ENCODE peak calls at places on chromosome 17, in eight cellular contexts. W is lung; X is CD4-positive, alpha-beta T cell; M is heart right ventricle; U is fibroblast of lung; G is body of pancreas; B is PC-9; R is stomach. A is an unnamed sample. For H3K9me3 and H3K27me3, the result is how much of the 10 kb centered on the place peaks cover.

GRCh38 chr17:59627269-59627668 is 7.6 kb downstream of the CLTC start:
- DNase-seq in M (no peak), B (no peak), R (no peak), X (no peak), G (no peak), U (peak), W (no peak), A (no peak)

GRCh38 chr17:1546292-1546922 is 16.2 kb downstream of the PITPNA start:
- DNase-seq in R (no peak), U (no peak), X (no peak), B (no peak), W (no peak), M (no peak), G (no peak), A (no peak)

GRCh38 chr17:48036693-48037035 is 933 bp downstream of the COPZ2 start:
- DNase-seq in U (no peak), R (no peak), G (no peak), W (no peak), M (no peak), X (no peak), B (no peak), A (no peak)

GRCh38 chr17:49201481-49201927 is 8.9 kb downstream of the GNGT2 start:
- DNase-seq in G (no peak), R (no peak), W (no peak), B (no peak), X (no peak), M (no peak), U (no peak), A (no peak)

GRCh38 chr17:20975566-20975965 is 67.2 kb downstream of the USP22 start:
- DNase-seq in M (no peak), R (no peak), G (no peak), X (no peak), W (no peak), B (no peak), U (no peak), A (no peak)

GRCh38 chr17:36888236-36888957 is 48.9 kb upstream of the LHX1 start:
- DNase-seq in U (no peak), R (no peak), G (no peak), W (no peak), X (no peak), M (no peak), B (no peak), A (no peak)

GRCh38 chr17:20098314-20098713 is 89.2 kb downstream of the SPECC1 start:
- DNase-seq in W (no peak), G (no peak), X (no peak), M (no peak), U (no peak), B (no peak), R (no peak), A (no peak)

GRCh38 chr17:38544175-38544838 is 61.4 kb downstream of the SRCIN1 start:
- DNase-seq in W (no peak), B (no peak), U (no peak), G (no peak), M (no peak), X (no peak), R (no peak), A (no peak)

GRCh38 chr17:15106540-15106939 is 158.6 kb downstream of the PMP22 start:
- DNase-seq in U (no peak), M (no peak), X (no peak), R (no peak), W (no peak), G (no peak), B (no peak), A (no peak)

GRCh38 chr17:75970011-75970523 is 8.9 kb downstream of the ACOX1 start:
- DNase-seq in G (peak), B (no peak), X (no peak), R (no peak), W (no peak), M (no peak), U (no peak), A (no peak)

GRCh38 chr17:47660064-47660492 is 10.4 kb downstream of the KPNB1 start:
- DNase-seq in G (no peak), B (no peak), M (no peak), R (no peak), U (no peak), X (no peak), W (no peak), A (no peak)

GRCh38 chr17:50210249-50211225 is 9.1 kb upstream of the COL1A1 start:
- DNase-seq in U (peak), G (peak), X (no peak), W (no peak), B (peak), M (peak), R (no peak), A (peak)

GRCh38 chr17:40419559-40420331 is 2.0 kb upstream of the TOP2A start:
- DNase-seq in M (no peak), X (no peak), W (no peak), U (no peak), G (no peak), R (no peak), B (no peak), A (no peak)

GRCh38 chr17:77810536-77810935 is 148.0 kb upstream of the TNRC6C start:
- DNase-seq in R (no peak), X (no peak), B (no peak), U (peak), M (peak), W (no peak), G (peak), A (no peak)

GRCh38 chr17:17648762-17649161 is 32.5 kb upstream of the RAI1 start:
- DNase-seq in G (no peak), M (no peak), U (peak), B (no peak), X (no peak), R (no peak), W (no peak), A (no peak)

GRCh38 chr17:73560661-73561060 is 83.6 kb downstream of the SDK2 start:
- DNase-seq in M (no peak), W (no peak), R (no peak), G (no peak), X (no peak), U (no peak), B (no peak), A (no peak)

GRCh38 chr17:28193241-28193640 is 125.8 kb upstream of the TMEM97 start:
- DNase-seq in G (peak), R (no peak), W (peak), U (no peak), M (peak), B (no peak), X (no peak), A (no peak)

GRCh38 chr17:40499551-40500189 is 1.8 kb downstream of the TNS4 start:
- DNase-seq in X (no peak), W (peak), G (peak), U (peak), R (peak), M (peak), B (peak), A (no peak)

GRCh38 chr17:69435986-69436696 is 21.6 kb downstream of the MAP2K6 start:
- DNase-seq in B (no peak), W (no peak), R (no peak), M (no peak), G (no peak), U (no peak), X (no peak), A (no peak)

GRCh38 chr17:55783684-55784245 is 32.9 kb downstream of the PCTP start:
- DNase-seq in B (no peak), M (peak), U (peak), R (peak), X (no peak), W (peak), G (peak), A (no peak)

GRCh38 chr17:66963521-66964082 is 905 bp upstream of the CACNG4 start:
- DNase-seq in X (no peak), G (no peak), R (no peak), W (no peak), U (no peak), B (no peak), M (no peak), A (no peak)

GRCh38 chr17:66957343-66957742 is 7.2 kb upstream of the CACNG4 start:
- DNase-seq in W (no peak), U (no peak), M (no peak), B (no peak), G (no peak), R (no peak), X (no peak), A (no peak)

GRCh38 chr17:66959641-66960375 is 4.7 kb upstream of the CACNG4 start:
- DNase-seq in M (no peak), B (no peak), U (no peak), X (no peak), R (no peak), G (no peak), W (no peak), A (no peak)

GRCh38 chr17:66957951-66958579 is 6.4 kb upstream of the CACNG4 start:
- DNase-seq in U (no peak), M (no peak), B (no peak), X (no peak), W (no peak), R (no peak), G (no peak), A (no peak)

DNA sequence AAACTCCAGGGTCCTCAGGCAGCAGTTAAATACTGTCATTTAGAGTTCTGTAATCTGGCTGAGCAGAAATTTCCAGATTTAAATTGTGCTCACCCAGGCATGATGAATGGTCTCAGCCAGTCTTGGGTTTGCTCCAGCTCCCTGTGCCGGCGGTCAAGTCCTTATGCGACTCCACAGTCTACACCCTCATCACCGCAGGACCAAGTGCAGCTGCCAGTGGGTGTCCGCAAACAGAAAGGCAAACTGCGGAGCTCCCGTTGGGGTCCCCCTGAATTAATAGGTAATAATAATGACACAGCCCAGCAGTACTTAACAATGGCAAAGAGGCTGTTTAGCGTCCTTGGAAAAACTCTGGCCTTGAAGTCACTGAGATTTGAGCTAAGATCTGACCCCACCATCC is 3.9 kb upstream of the CACNG4 start:
- DNase-seq in X (no peak), U (no peak), G (no peak), M (no peak), W (no peak), B (no peak), R (no peak), A (no peak)
- TF ChIP-seq CTCF in X (no peak), U (no peak), G (no peak), M (no peak), W (no peak), B (no peak), R (no peak), A (no peak)

GRCh38 chr17:79311373-79311772 is 236.7 kb downstream of the ENGASE start:
- DNase-seq in M (no peak), X (no peak), U (no peak), B (no peak), R (no peak), W (no peak), G (no peak), A (no peak)

GRCh38 chr17:79320331-79320730 is 245.7 kb downstream of the ENGASE start:
- DNase-seq in B (no peak), M (no peak), R (no peak), W (no peak), U (no peak), X (no peak), G (no peak), A (no peak)

GRCh38 chr17:79316805-79317204 is 242.2 kb downstream of the ENGASE start:
- DNase-seq in R (no peak), W (no peak), U (no peak), X (no peak), B (no peak), M (no peak), G (no peak), A (no peak)

GRCh38 chr17:79317916-79318315 is 243.3 kb downstream of the ENGASE start:
- DNase-seq in X (no peak), M (no peak), W (no peak), R (no peak), G (no peak), U (no peak), B (no peak), A (no peak)

DNA sequence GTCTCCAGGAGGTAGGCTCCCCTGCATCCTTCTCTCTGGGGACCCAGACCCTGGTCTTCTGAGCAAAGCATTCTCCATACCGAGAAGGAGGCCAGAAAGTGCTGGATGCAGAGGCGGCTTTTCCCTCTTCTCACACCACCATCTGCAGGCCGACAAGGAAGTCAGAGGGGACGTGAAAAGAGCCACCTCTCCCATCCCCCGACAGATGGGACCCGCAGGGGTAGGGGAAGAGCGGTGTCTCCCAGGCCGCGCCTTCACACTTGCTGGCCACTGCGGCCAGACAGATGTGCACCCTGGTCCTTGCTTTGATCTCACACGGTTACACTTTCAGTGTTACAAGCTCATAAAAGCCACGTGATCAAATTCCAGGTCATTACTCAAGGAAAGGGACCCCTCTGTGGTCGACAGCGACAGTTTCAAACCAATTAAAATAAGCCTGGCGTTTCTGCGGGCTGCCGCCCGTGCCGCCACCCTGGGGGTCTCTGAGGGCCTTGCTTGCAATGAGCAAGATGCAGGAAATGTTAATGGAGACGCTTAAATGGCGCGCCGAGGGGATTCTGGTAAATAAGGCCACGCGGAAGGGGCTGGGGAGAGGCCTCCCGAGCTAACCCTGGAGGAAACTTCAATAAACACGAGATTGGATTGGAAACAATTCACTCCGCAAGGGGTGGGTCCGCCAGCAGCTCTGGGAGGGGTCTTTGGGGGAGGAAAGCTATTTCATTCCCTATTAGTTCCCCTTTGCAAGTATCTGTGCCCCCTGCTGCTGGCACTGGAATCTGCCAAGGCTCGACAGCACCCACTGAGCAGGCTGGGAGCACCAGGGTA is 240.9 kb downstream of the ENGASE start:
- DNase-seq in R (no peak), G (no peak), X (no peak), B (no peak), M (no peak), W (no peak), U (no peak), A (no peak)
- H3K9me3 ChIP-seq in R (under half), G (under half), X (under half), B (under half), M (under half), W (under half), U (under half), A (under half)

DNA sequence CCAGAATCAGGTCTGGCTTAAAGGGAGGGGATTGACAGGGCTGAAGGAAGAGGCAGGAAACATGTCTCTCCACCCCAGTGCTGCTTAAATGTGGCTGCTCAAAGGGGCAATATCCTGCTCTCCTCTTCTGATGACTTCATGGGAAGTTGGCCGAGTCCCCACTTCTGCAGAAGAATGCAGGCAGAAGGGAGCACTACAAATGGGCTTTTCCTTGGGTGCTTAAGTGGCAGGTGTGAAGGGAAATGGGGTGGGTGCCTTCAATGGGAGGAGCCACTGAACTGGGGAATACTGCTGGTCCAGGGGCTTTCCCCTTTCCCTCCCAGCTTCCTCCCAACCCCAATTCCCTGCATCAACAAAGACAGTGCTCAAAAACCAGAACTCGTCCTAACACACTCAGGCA is 1.9 kb downstream of the CA10 start:
- DNase-seq in U (no peak), M (no peak), R (no peak), B (no peak), W (no peak), G (no peak), X (no peak), A (no peak)
- H3K27me3 ChIP-seq in U (under half), M (half or more), R (under half), B (under half), W (under half), G (under half), X (half or more), A (under half)

GRCh38 chr17:5378566-5379207 is 40.8 kb downstream of the NUP88 start:
- DNase-seq in R (no peak), X (no peak), W (no peak), G (no peak), M (no peak), U (no peak), B (no peak), A (no peak)
- TF ChIP-seq CTCF in R (no peak), X (no peak), W (no peak), G (no peak), M (no peak), U (no peak), B (no peak), A (no peak)

DNA sequence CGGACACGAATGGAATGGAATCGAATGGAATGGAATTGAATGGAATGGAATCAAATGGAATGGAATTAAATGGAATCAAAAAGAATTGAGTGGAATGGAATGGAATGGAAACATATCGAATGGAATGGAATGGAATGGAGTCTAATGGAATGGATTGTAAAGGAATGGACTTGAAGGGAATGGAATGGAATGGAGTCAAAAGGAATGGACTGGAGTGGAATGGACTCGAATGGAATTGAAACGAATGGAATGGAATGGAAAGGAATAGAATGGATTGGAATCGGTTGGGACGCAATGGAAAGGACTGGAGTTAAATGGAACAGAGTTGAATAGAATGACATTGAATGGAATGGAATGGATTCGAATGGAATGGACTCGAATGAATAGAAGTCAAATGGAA is 486.9 kb upstream of the WSB1 start:
- DNase-seq in R (no peak), G (no peak), U (no peak), B (no peak), X (no peak), M (no peak), W (no peak), A (no peak)
- H3K9me3 ChIP-seq in R (half or more), G (under half), U (under half), B (under half), X (half or more), M (under half), W (under half), A (half or more)